ENCODE peak calls at places on chromosomes 12 and 14, in four cellular contexts. E is HepG2, H is SK-N-SH, R is K562. L is an unnamed sample.

GRCh38 chr12:68638721-68639395 is 28.2 kb downstream of the RAP1B start:
- DNase-seq in E (no peak), H (no peak), R (no peak), L (no peak)

GRCh38 chr14:56949828-56950227 is 139.5 kb upstream of the OTX2 start:
- DNase-seq in E (no peak), H (no peak), R (no peak), L (no peak)

GRCh38 chr12:2775431-2775830 is 19.3 kb upstream of the FKBP4 start:
- DNase-seq in E (no peak), H (no peak), R (no peak), L (no peak)

GRCh38 chr12:48917857-48918537 is 7.3 kb downstream of the FKBP11 start:
- DNase-seq in E (no peak), H (no peak), R (no peak), L (no peak)

GRCh38 chr14:86938356-86938755 is 1054.6 kb downstream of the GALC start:
- DNase-seq in E (no peak), H (no peak), R (no peak), L (no peak)

GRCh38 chr14:92039073-92039719 is 663 bp downstream of the TRIP11 start:
- DNase-seq in E (peak), H (peak), R (peak), L (no peak)

GRCh38 chr14:83004456-83005006 is 1470.9 kb upstream of the SEL1L start:
- DNase-seq in E (no peak), H (no peak), R (no peak), L (no peak)

GRCh38 chr12:122950276-122950675 is 16.0 kb downstream of the ABCB9 start:
- DNase-seq in E (no peak), H (peak), R (no peak), L (no peak)

GRCh38 chr12:67430708-67431335 is 161.7 kb downstream of the CAND1 start:
- DNase-seq in E (no peak), H (no peak), R (no peak), L (no peak)
- TF ChIP-seq JUND in E (no peak), H (no peak), R (no peak), L (no peak)

GRCh38 chr12:109553471-109553870 is 19.8 kb downstream of the MMAB start:
- DNase-seq in E (no peak), H (no peak), R (no peak), L (no peak)
- TF ChIP-seq SMC3 in E (no peak), H (no peak), R (no peak), L (no peak)

DNA sequence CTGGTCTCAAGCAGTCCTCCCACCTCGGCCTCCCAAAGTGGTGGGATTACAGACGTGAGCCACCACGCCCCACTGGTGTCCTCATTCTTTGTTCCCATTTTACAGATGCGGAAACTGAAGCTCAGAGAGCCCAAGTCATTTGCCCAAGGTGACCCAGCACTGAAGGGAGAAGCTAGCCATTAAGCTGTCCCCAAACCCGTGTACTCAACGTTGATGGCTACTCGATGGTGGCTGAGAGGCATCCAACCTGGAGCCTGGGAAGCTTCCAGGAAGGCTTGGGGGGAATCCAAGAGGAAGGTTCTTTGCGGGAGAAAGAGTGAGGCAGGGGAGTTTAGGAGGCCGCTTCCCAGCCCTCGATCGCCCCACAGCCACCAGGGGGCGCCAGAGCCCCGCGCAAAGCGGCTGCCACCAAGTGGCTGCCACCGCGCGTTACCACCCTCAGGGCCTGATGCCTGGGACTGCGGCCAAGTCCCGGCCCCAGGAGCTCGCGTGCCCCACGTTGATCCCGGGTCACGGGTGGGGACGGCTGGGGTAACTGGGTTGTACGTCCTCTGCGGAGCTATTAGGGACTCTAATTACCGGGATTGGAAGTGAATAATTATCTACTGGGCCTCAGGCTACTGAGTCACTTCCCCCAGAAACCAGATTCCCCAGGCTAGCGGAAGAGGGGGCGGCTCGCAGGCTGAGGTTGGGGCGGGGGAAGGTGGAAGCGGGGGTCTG is 8.8 kb upstream of the SH2B3 start:
- DNase-seq in E (peak), H (peak), R (peak), L (no peak)
- TF ChIP-seq JUND in E (no peak), H (no peak), R (no peak), L (no peak)

DNA sequence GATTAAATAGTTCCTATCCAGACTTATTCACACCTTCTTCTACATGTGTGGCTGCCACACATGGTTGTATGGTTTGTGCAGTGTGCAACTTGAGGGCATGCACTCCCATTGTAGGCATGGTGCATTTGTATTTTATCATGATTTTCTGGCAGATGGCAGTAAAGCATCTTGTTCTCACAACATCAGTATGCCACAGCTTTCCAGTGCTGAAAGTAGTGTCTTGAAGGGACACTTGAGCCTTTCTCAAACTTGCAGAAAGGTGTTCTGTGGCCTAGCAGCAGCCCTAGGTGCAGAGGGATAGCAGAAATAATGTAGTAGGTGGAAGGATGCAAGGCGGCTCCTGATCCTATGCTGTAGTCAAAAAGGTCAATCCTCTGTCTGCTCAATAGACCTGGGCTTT is 72.9 kb downstream of the LMNTD1 start:
- DNase-seq in E (no peak), H (no peak), R (no peak), L (no peak)
- TF ChIP-seq SMC3 in E (no peak), H (no peak), R (no peak), L (no peak)

GRCh38 chr14:104863131-104863862 is 1.8 kb upstream of the CEP170B start:
- DNase-seq in E (no peak), H (no peak), R (no peak), L (no peak)

GRCh38 chr14:104856869-104857860 is 7.9 kb upstream of the CEP170B start:
- DNase-seq in E (no peak), H (no peak), R (no peak), L (no peak)

GRCh38 chr14:104858811-104859426 is 6.1 kb upstream of the CEP170B start:
- DNase-seq in E (no peak), H (no peak), R (no peak), L (no peak)

GRCh38 chr14:104860414-104860813 is 4.7 kb upstream of the CEP170B start:
- DNase-seq in E (no peak), H (no peak), R (no peak), L (no peak)

GRCh38 chr14:104859900-104860299 is 5.2 kb upstream of the CEP170B start:
- DNase-seq in E (no peak), H (no peak), R (no peak), L (no peak)
- TF ChIP-seq JUND in E (no peak), H (no peak), R (no peak), L (no peak)

GRCh38 chr12:64609543-64610091 is 678 bp upstream of the RASSF3 start:
- DNase-seq in E (no peak), H (peak), R (no peak), L (no peak)

GRCh38 chr12:64612843-64613242 is 2.5 kb downstream of the RASSF3 start:
- DNase-seq in E (no peak), H (no peak), R (no peak), L (no peak)

GRCh38 chr12:64610092-64610659 is at the start of gene RASSF3:
- DNase-seq in E (peak), H (peak), R (peak), L (no peak)

GRCh38 chr12:64610660-64611429 is 550 bp downstream of the RASSF3 start:
- DNase-seq in E (peak), H (peak), R (peak), L (no peak)

GRCh38 chr12:64611430-64612286 is 1.4 kb downstream of the RASSF3 start:
- DNase-seq in E (no peak), H (peak), R (no peak), L (no peak)
- TF ChIP-seq SMC3 in E (no peak), H (no peak), R (no peak), L (no peak)

DNA sequence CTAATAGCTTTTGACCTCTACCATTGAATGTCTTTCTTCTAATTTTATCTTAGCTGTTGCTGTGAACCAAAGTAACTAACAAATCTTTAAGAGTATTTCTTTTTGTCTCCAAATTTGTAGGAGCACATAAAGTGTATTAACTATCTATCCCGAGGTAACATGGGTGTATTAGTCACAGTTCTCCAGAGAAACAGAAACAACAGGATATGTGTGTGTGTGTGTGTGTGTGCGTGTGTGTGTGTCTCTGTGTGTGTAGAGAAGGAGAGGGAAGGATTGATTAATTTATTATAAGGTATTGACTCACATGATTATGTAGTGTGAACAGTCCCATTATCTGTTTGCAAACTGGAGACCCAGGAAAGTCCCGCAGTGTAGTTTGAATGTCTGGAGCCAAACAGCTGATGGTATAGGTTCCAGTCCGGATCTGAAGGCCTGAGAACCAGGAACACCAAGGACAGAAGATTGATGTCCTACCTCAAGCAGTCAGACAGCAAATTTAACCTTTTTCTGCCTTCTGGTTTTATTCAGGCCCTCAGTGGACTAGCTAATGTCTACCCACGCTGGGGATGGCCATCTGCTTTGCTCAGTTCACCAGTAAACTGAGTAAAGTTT is 14.4 kb downstream of the G2E3 start:
- DNase-seq in E (no peak), H (no peak), R (no peak), L (no peak)
- TF ChIP-seq JUND in E (no peak), H (no peak), R (no peak), L (no peak)